ENCODE peak calls at places on chromosomes 3 and 15, in ten cellular contexts. B, G, O, R, Q, A, F, M, Z and S are unnamed samples.
A peak's percentile ranks its signal among the peaks of the same experiment; 100 is the strongest.

GRCh38 chr3:28726840-28727239 is 378.2 kb upstream of the AZI2 start:
- DNase-seq in B (no peak), G (no peak), O (peak; percentile 8), R (peak; percentile 66), Q (peak; percentile 44), A (peak; percentile 56), F (no peak), M (peak; percentile 59), Z (peak; percentile 77), S (peak; percentile 65)

GRCh38 chr3:99747915-99748314 is 69.7 kb upstream of the CMSS1 start:
- DNase-seq in B (no peak), G (no peak), O (no peak), R (peak; percentile 81), Q (peak; percentile 6), A (peak; percentile 28), F (no peak), M (peak; percentile 62), Z (no peak), S (no peak)

GRCh38 chr15:61051570-61052031 is 177.5 kb downstream of the RORA start:
- DNase-seq in B (peak; percentile 33), G (no peak), O (peak; percentile 15), R (peak; percentile 20), Q (no peak), A (peak; percentile 52), F (no peak), M (peak; percentile 70), Z (no peak), S (peak; percentile 76)

GRCh38 chr3:110733045-110733444 is 338.6 kb upstream of the NECTIN3 start:
- DNase-seq in B (no peak), G (no peak), O (no peak), R (no peak), Q (no peak), A (no peak), F (no peak), M (no peak), Z (no peak), S (no peak)

GRCh38 chr3:66666362-66666761 is 165.5 kb upstream of the LRIG1 start:
- DNase-seq in B (no peak), G (no peak), O (no peak), R (no peak), Q (no peak), A (no peak), F (no peak), M (no peak), Z (no peak), S (no peak)

GRCh38 chr3:33392703-33393125 is 47.5 kb downstream of the UBP1 start:
- DNase-seq in B (no peak), G (no peak), O (peak; percentile 77), R (peak; percentile 97), Q (peak; percentile 53), A (no peak), F (no peak), M (peak; percentile 92), Z (no peak), S (no peak)

GRCh38 chr3:12541625-12542024 is 3.7 kb downstream of the MKRN2OS start:
- DNase-seq in B (no peak), G (no peak), O (no peak), R (no peak), Q (no peak), A (peak; percentile 30), F (no peak), M (no peak), Z (no peak), S (no peak)

GRCh38 chr15:69758810-69759410 is 306.3 kb downstream of the RPLP1 start:
- DNase-seq in B (no peak), G (peak; percentile 93), O (no peak), R (peak; percentile 16), Q (no peak), A (no peak), F (peak; percentile 84), M (peak; percentile 27), Z (no peak), S (no peak)

GRCh38 chr15:59256538-59256937 is 49.9 kb downstream of the LDHAL6B start:
- DNase-seq in B (no peak), G (no peak), O (peak; percentile 68), R (no peak), Q (no peak), A (no peak), F (no peak), M (no peak), Z (no peak), S (no peak)

GRCh38 chr15:31352911-31353811 is 26.5 kb downstream of the KLF13 start:
- DNase-seq in B (peak; percentile 62), G (peak; percentile 49), O (no peak), R (no peak), Q (no peak), A (peak; percentile 48), F (no peak), M (peak; percentile 90), Z (no peak), S (peak; percentile 90)

GRCh38 chr3:22157848-22158247 is 406.8 kb upstream of the ZNF385D start:
- DNase-seq in B (no peak), G (no peak), O (no peak), R (no peak), Q (no peak), A (no peak), F (no peak), M (no peak), Z (no peak), S (no peak)

GRCh38 chr3:119562307-119562961 is 3.0 kb upstream of the CD80 start:
- DNase-seq in B (no peak), G (no peak), O (no peak), R (no peak), Q (no peak), A (no peak), F (peak; percentile 42), M (no peak), Z (no peak), S (no peak)

GRCh38 chr3:46904303-46905190 is 27.0 kb downstream of the PTH1R start:
- DNase-seq in B (no peak), G (no peak), O (no peak), R (no peak), Q (no peak), A (no peak), F (no peak), M (no peak), Z (peak; percentile 64), S (peak; percentile 65)

GRCh38 chr3:156599061-156599460 is 44.1 kb upstream of the SSR3 start:
- DNase-seq in B (no peak), G (no peak), O (no peak), R (no peak), Q (no peak), A (no peak), F (no peak), M (no peak), Z (no peak), S (no peak)

DNA sequence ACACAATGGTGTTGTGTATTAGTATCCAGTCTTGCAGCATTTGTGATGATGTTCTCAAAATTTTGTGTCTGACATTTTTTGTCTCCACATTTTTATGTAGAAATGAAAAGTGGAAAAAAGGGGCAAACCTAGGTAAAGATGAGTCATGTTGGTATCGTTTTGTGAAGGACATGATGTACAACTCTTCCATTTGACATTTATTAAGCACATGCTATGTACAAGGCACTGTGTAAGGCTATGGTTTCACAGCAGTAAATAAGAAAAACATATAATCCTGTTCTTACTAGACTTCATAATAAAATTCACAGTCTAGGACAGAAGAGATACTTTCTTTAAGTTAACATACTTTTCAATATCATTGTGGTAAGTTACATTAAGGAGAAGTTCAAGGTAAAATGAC is 143.5 kb upstream of the CNTN4 start:
- DNase-seq in B (no peak), G (no peak), O (no peak), R (no peak), Q (no peak), A (no peak), F (no peak), M (no peak), Z (no peak), S (no peak)
- H3K9me3 ChIP-seq in B (no peaks in the 10 kb centered on the region), G (no peaks in the 10 kb centered on the region), O (no peaks in the 10 kb centered on the region), R (peaks cover 30% of the 10 kb centered on the region), Q (peaks cover 25% of the 10 kb centered on the region), A (no peaks in the 10 kb centered on the region), F (no peaks in the 10 kb centered on the region), M (peaks cover 2% of the 10 kb centered on the region), Z (no peaks in the 10 kb centered on the region), S (no peaks in the 10 kb centered on the region)

GRCh38 chr15:75171408-75171807 is 30.3 kb upstream of the C15orf39 start:
- DNase-seq in B (no peak), G (no peak), O (no peak), R (peak; percentile 93), Q (no peak), A (no peak), F (no peak), M (peak; percentile 58), Z (no peak), S (no peak)
- H3K9me3 ChIP-seq in B (no peaks in the 10 kb centered on the region), G (no peaks in the 10 kb centered on the region), O (peaks cover 6% of the 10 kb centered on the region), R (no peaks in the 10 kb centered on the region), Q (no peaks in the 10 kb centered on the region), A (no peaks in the 10 kb centered on the region), F (no peaks in the 10 kb centered on the region), M (no peaks in the 10 kb centered on the region), Z (no peaks in the 10 kb centered on the region), S (no peaks in the 10 kb centered on the region)

DNA sequence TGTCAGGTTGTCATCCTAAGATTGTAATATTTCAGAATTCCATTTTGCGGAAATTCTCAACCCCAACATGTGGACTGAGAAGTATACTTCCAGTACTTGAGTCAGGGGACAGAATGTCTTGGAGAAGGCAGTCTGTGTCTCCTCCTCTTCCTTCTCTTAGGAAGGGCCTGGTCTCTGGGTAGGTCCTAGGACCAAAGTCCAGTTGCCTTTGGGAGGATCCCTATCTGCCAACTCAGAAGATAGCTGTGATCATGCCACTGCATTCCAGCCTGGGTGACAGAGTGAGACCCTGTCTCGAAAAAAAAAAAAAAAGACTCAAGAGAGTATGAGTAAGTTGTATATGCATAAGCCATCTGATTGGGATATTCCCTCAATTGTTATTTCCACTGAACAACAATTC is 23.9 kb upstream of the FAM3D start:
- DNase-seq in B (no peak), G (no peak), O (no peak), R (no peak), Q (no peak), A (no peak), F (no peak), M (no peak), Z (no peak), S (no peak)
- H3K9me3 ChIP-seq in B (no peaks in the 10 kb centered on the region), G (no peaks in the 10 kb centered on the region), O (peaks cover 8% of the 10 kb centered on the region), R (peaks cover 25% of the 10 kb centered on the region), Q (peaks cover 9% of the 10 kb centered on the region), A (peaks cover 9% of the 10 kb centered on the region), F (peaks cover 4% of the 10 kb centered on the region), M (peaks cover 1% of the 10 kb centered on the region), Z (peaks cover 1% of the 10 kb centered on the region), S (no peaks in the 10 kb centered on the region)

DNA sequence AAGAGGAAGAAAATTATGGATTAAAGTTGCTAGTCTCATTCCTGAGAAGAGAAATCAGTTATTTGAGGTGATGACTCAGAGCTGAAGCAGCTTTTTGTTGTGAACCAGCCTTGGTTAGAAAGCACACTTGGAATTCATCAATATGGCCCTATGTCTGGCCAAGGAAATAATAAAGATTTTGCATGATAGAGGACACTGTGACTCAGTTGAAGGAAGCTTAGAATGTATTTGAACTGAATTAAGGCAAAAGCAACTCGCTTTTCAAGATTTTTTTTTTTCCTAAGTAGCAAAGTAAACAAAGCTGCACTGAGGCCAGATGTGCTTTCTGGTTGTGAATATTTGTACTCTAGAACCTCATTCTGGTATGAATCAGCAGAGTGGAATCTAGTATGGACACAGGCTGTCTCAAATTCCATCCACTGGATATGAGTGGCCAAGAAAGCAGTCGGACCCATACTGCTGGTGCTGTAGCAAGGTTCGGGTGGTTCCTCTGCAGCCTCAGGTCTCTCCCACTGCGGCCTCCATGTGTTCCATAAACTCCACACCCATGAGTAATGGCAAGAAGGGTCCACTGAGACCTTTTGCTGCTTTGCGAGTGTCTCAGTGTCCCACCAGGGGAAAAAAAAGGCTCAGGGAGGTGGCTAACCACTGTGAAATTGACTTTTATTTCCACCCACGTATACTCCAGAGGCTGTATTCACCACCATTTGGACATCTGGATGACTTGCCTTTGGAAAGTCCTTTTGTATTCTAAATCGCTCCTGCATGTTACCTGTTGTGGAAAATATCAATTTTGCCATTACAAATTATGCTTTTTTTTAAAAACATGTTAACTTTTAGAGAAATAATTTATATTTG is 53.1 kb downstream of the TGFBR2 start:
- DNase-seq in B (no peak), G (no peak), O (peak; percentile 72), R (peak; percentile 97), Q (peak; percentile 84), A (peak; percentile 31), F (no peak), M (peak; percentile 94), Z (no peak), S (no peak)
- H3K9me3 ChIP-seq in B (no peaks in the 10 kb centered on the region), G (no peaks in the 10 kb centered on the region), O (no peaks in the 10 kb centered on the region), R (no peaks in the 10 kb centered on the region), Q (no peaks in the 10 kb centered on the region), A (no peaks in the 10 kb centered on the region), F (no peaks in the 10 kb centered on the region), M (no peaks in the 10 kb centered on the region), Z (no peaks in the 10 kb centered on the region), S (no peaks in the 10 kb centered on the region)